ENCODE peak calls at places on chromosomes 5 and 9, in four cellular contexts. One of them, this sample, is unnamed.

GRCh38 chr9:116901260-116901659 is 214.2 kb downstream of the TRIM32 start:
- DNase-seq in iPS DF 6.9: no peak
- DNase-seq in EL: peak
- DNase-seq in activated CD4-positive, alpha-beta T cell treated with anti-CD3 and anti-CD28 coated beads, Interleukin-2, amount 10 ng/mL, durations not matched to agents 7 days and 5 days: no peak
- DNase-seq in this sample: no peak

GRCh38 chr5:122523776-122524175 is 211.7 kb downstream of the SNCAIP start:
- DNase-seq in iPS DF 6.9: no peak
- DNase-seq in EL: no peak
- DNase-seq in activated CD4-positive, alpha-beta T cell treated with anti-CD3 and anti-CD28 coated beads, Interleukin-2, amount 10 ng/mL, durations not matched to agents 7 days and 5 days: no peak
- DNase-seq in this sample: no peak

GRCh38 chr9:3497406-3497805 is 28.4 kb downstream of the RFX3 start:
- DNase-seq in iPS DF 6.9: no peak
- DNase-seq in EL: peak
- DNase-seq in activated CD4-positive, alpha-beta T cell treated with anti-CD3 and anti-CD28 coated beads, Interleukin-2, amount 10 ng/mL, durations not matched to agents 7 days and 5 days: no peak
- DNase-seq in this sample: no peak

GRCh38 chr5:74576941-74577456 is 63.5 kb downstream of the ENC1 start:
- DNase-seq in iPS DF 6.9: no peak
- DNase-seq in EL: peak
- DNase-seq in activated CD4-positive, alpha-beta T cell treated with anti-CD3 and anti-CD28 coated beads, Interleukin-2, amount 10 ng/mL, durations not matched to agents 7 days and 5 days: peak
- DNase-seq in this sample: peak

GRCh38 chr9:21656776-21657637 is 145.4 kb upstream of the MTAP start:
- DNase-seq in iPS DF 6.9: no peak
- DNase-seq in EL: peak
- DNase-seq in activated CD4-positive, alpha-beta T cell treated with anti-CD3 and anti-CD28 coated beads, Interleukin-2, amount 10 ng/mL, durations not matched to agents 7 days and 5 days: no peak
- DNase-seq in this sample: peak

GRCh38 chr5:61319388-61320146 is 12.5 kb upstream of the ZSWIM6 start:
- DNase-seq in iPS DF 6.9: no peak
- DNase-seq in EL: no peak
- DNase-seq in activated CD4-positive, alpha-beta T cell treated with anti-CD3 and anti-CD28 coated beads, Interleukin-2, amount 10 ng/mL, durations not matched to agents 7 days and 5 days: no peak
- DNase-seq in this sample: peak

GRCh38 chr5:79936644-79937216 is 54.3 kb downstream of the MTX3 start:
- DNase-seq in iPS DF 6.9: no peak
- DNase-seq in EL: no peak
- DNase-seq in activated CD4-positive, alpha-beta T cell treated with anti-CD3 and anti-CD28 coated beads, Interleukin-2, amount 10 ng/mL, durations not matched to agents 7 days and 5 days: no peak
- DNase-seq in this sample: no peak

GRCh38 chr5:179755022-179755421 is 22.4 kb downstream of the MAML1 start:
- DNase-seq in iPS DF 6.9: no peak
- DNase-seq in EL: no peak
- DNase-seq in activated CD4-positive, alpha-beta T cell treated with anti-CD3 and anti-CD28 coated beads, Interleukin-2, amount 10 ng/mL, durations not matched to agents 7 days and 5 days: no peak
- DNase-seq in this sample: no peak

GRCh38 chr9:85723220-85723619 is 18.5 kb downstream of the AGTPBP1 start:
- DNase-seq in iPS DF 6.9: no peak
- DNase-seq in EL: no peak
- DNase-seq in activated CD4-positive, alpha-beta T cell treated with anti-CD3 and anti-CD28 coated beads, Interleukin-2, amount 10 ng/mL, durations not matched to agents 7 days and 5 days: peak
- DNase-seq in this sample: no peak

GRCh38 chr5:58354827-58355226 is 105.1 kb downstream of the PLK2 start:
- DNase-seq in iPS DF 6.9: no peak
- DNase-seq in EL: no peak
- DNase-seq in activated CD4-positive, alpha-beta T cell treated with anti-CD3 and anti-CD28 coated beads, Interleukin-2, amount 10 ng/mL, durations not matched to agents 7 days and 5 days: no peak
- DNase-seq in this sample: no peak

GRCh38 chr9:33158555-33159057 is 8.5 kb downstream of the B4GALT1 start:
- DNase-seq in iPS DF 6.9: no peak
- DNase-seq in EL: no peak
- DNase-seq in activated CD4-positive, alpha-beta T cell treated with anti-CD3 and anti-CD28 coated beads, Interleukin-2, amount 10 ng/mL, durations not matched to agents 7 days and 5 days: no peak
- DNase-seq in this sample: no peak

GRCh38 chr9:37798677-37799076 is 1.9 kb upstream of the DCAF10 start:
- DNase-seq in iPS DF 6.9: no peak
- DNase-seq in EL: no peak
- DNase-seq in activated CD4-positive, alpha-beta T cell treated with anti-CD3 and anti-CD28 coated beads, Interleukin-2, amount 10 ng/mL, durations not matched to agents 7 days and 5 days: peak
- DNase-seq in this sample: no peak

GRCh38 chr5:129228577-129228976 is 134.0 kb downstream of the ISOC1 start:
- DNase-seq in iPS DF 6.9: no peak
- DNase-seq in EL: no peak
- DNase-seq in activated CD4-positive, alpha-beta T cell treated with anti-CD3 and anti-CD28 coated beads, Interleukin-2, amount 10 ng/mL, durations not matched to agents 7 days and 5 days: no peak
- DNase-seq in this sample: no peak

GRCh38 chr5:180960209-180960608 is 28.4 kb upstream of the BTNL3 start:
- DNase-seq in iPS DF 6.9: no peak
- DNase-seq in EL: no peak
- DNase-seq in activated CD4-positive, alpha-beta T cell treated with anti-CD3 and anti-CD28 coated beads, Interleukin-2, amount 10 ng/mL, durations not matched to agents 7 days and 5 days: no peak
- DNase-seq in this sample: peak

GRCh38 chr9:110089681-110090370 is 118.1 kb downstream of the C9orf152 start:
- DNase-seq in iPS DF 6.9: no peak
- DNase-seq in EL: no peak
- DNase-seq in activated CD4-positive, alpha-beta T cell treated with anti-CD3 and anti-CD28 coated beads, Interleukin-2, amount 10 ng/mL, durations not matched to agents 7 days and 5 days: no peak
- DNase-seq in this sample: no peak

GRCh38 chr5:181163487-181164075 is 16.2 kb downstream of the OR2V2 start:
- DNase-seq in iPS DF 6.9: no peak
- DNase-seq in EL: no peak
- DNase-seq in activated CD4-positive, alpha-beta T cell treated with anti-CD3 and anti-CD28 coated beads, Interleukin-2, amount 10 ng/mL, durations not matched to agents 7 days and 5 days: no peak
- DNase-seq in this sample: no peak

GRCh38 chr9:92734931-92735906 is 29.4 kb downstream of the BICD2 start:
- DNase-seq in iPS DF 6.9: no peak
- DNase-seq in EL: no peak
- DNase-seq in activated CD4-positive, alpha-beta T cell treated with anti-CD3 and anti-CD28 coated beads, Interleukin-2, amount 10 ng/mL, durations not matched to agents 7 days and 5 days: no peak
- DNase-seq in this sample: no peak

GRCh38 chr9:33861917-33862453 is 45.0 kb downstream of the UBE2R2 start:
- DNase-seq in iPS DF 6.9: no peak
- DNase-seq in EL: no peak
- DNase-seq in activated CD4-positive, alpha-beta T cell treated with anti-CD3 and anti-CD28 coated beads, Interleukin-2, amount 10 ng/mL, durations not matched to agents 7 days and 5 days: no peak
- DNase-seq in this sample: no peak